ENCODE peak calls at places on chromosome 4, in eight cellular contexts. Q is adrenal gland; K is T-helper 1 cell; R is stimulated activated CD4-positive, alpha-beta T cell treated with anti-CD3 and anti-CD28 coated beads, Interleukin-15, amount 100 ng/mL, for 48 hours; X is naive B cell; N is NCI-H1092 treated with DMSO at 0.1 percent for 48 hours; P is putamen; Z is stimulated activated CD8-positive, alpha-beta memory T cell treated with anti-CD3 and anti-CD28 coated beads, Interleukin-15, amount 100 ng/mL, for 4 hours. W is an unnamed sample.

GRCh38 chr4:186554485-186554884 is 882 bp downstream of the MTNR1A start:
- DNase-seq in Q (no peak), K (no peak), R (no peak), X (no peak), Z (no peak), N (peak; percentile 61), P (no peak), W (no peak)

GRCh38 chr4:44563496-44563895 is 87.9 kb downstream of the YIPF7 start:
- DNase-seq in Q (no peak), K (no peak), X (no peak), R (no peak), N (no peak), P (peak; percentile 3), Z (no peak), W (no peak)

GRCh38 chr4:79897174-79897573 is 175.9 kb downstream of the ANTXR2 start:
- DNase-seq in N (no peak), X (no peak), K (no peak), Z (no peak), R (no peak), Q (no peak), P (no peak), W (no peak)

GRCh38 chr4:1600211-1600780 is 83.8 kb downstream of the FAM53A start:
- DNase-seq in K (no peak), Z (no peak), R (no peak), Q (no peak), N (no peak), P (no peak), X (no peak), W (no peak)

GRCh38 chr4:6278801-6279197 is 9.1 kb downstream of the WFS1 start:
- DNase-seq in P (no peak), Z (no peak), K (peak; percentile 46), R (no peak), Q (no peak), N (no peak), X (no peak), W (peak; percentile 82)

GRCh38 chr4:176885224-176885623 is 92.5 kb upstream of the VEGFC start:
- DNase-seq in R (no peak), K (no peak), Z (no peak), Q (no peak), P (no peak), X (no peak), N (no peak), W (no peak)

GRCh38 chr4:26197018-26197779 is 123.6 kb upstream of the RBPJ start:
- DNase-seq in Q (no peak), P (no peak), N (no peak), K (peak; percentile 95), Z (peak; percentile 40), R (peak; percentile 60), X (no peak), W (peak; percentile 64)

GRCh38 chr4:133150643-133151300 is 1.7 kb downstream of the PCDH10 start:
- DNase-seq in X (no peak), P (no peak), Z (no peak), Q (no peak), R (no peak), K (no peak), N (no peak), W (peak; percentile 10)

GRCh38 chr4:168868044-168868855 is 141.8 kb downstream of the CBR4 start:
- DNase-seq in Z (no peak), K (peak; percentile 23), Q (no peak), R (no peak), X (no peak), N (no peak), P (peak; percentile 73), W (no peak)

GRCh38 chr4:83591730-83592129 is 55.8 kb downstream of the GPAT3 start:
- DNase-seq in R (no peak), Z (no peak), X (no peak), P (no peak), N (no peak), K (no peak), Q (no peak), W (no peak)

GRCh38 chr4:56051049-56051709 is 102.4 kb downstream of the CEP135 start:
- DNase-seq in R (no peak), N (no peak), K (no peak), X (no peak), P (no peak), Q (no peak), Z (no peak), W (no peak)

GRCh38 chr4:166140951-166141350 is 267.9 kb downstream of the TLL1 start:
- DNase-seq in Q (no peak), R (no peak), X (no peak), P (no peak), K (no peak), Z (no peak), N (no peak), W (no peak)

GRCh38 chr4:4387531-4388311 is 819 bp downstream of the NSG1 start:
- DNase-seq in X (no peak), Q (no peak), K (no peak), R (no peak), Z (no peak), P (no peak), N (peak; percentile 24), W (no peak)

GRCh38 chr4:55321707-55322264 is 24.3 kb upstream of the SRD5A3 start:
- DNase-seq in K (peak; percentile 54), X (no peak), Z (no peak), R (peak; percentile 69), N (peak; percentile 77), Q (peak; percentile 80), P (peak; percentile 76), W (peak; percentile 32)

GRCh38 chr4:55170462-55170861 is 45.1 kb upstream of the KDR start:
- DNase-seq in K (no peak), X (no peak), Q (no peak), Z (no peak), R (no peak), P (no peak), N (no peak), W (no peak)

GRCh38 chr4:143581331-143581961 is 67.9 kb downstream of the SMARCA5 start:
- DNase-seq in K (no peak), X (no peak), Z (no peak), R (no peak), P (no peak), Q (no peak), N (no peak), W (no peak)

GRCh38 chr4:150579591-150580234 is 2.2 kb upstream of the MAB21L2 start:
- DNase-seq in N (no peak), R (no peak), X (no peak), Z (no peak), K (no peak), P (no peak), Q (peak; percentile 15), W (no peak)

GRCh38 chr4:60865238-60865637 is 334.9 kb upstream of the ADGRL3 start:
- DNase-seq in N (peak; percentile 27), Z (no peak), P (peak; percentile 7), Q (no peak), R (no peak), K (no peak), X (no peak), W (no peak)

GRCh38 chr4:185425600-185426352 is at the start of gene UFSP2:
- DNase-seq in P (peak; percentile 84), N (peak; percentile 85), Z (peak; percentile 85), X (peak; percentile 93), K (peak; percentile 90), Q (peak; percentile 91), R (peak; percentile 80), W (peak; percentile 87)

GRCh38 chr4:96786306-96786705 is 946.4 kb downstream of the PDHA2 start:
- DNase-seq in K (no peak), Q (no peak), X (no peak), P (no peak), N (no peak), Z (no peak), R (no peak), W (no peak)

W was measured in GM20000.